ENCODE peak calls at places on chromosomes 7 and 10, in six cellular contexts. One of them, this sample, is unnamed.

GRCh38 chr10:451021-451471 is 238.4 kb downstream of the DIP2C start:
- DNase-seq in astrocyte: peak; percentile 18
- DNase-seq in hepatocyte: no peak
- DNase-seq in A549: no peak
- DNase-seq in transverse colon: peak; percentile 44
- DNase-seq in left ventricle myocardium inferior: no peak
- DNase-seq in this sample: no peak

GRCh38 chr10:95618101-95618500 is 38.4 kb downstream of the ALDH18A1 start:
- DNase-seq in astrocyte: no peak
- DNase-seq in hepatocyte: no peak
- DNase-seq in A549: no peak
- DNase-seq in transverse colon: no peak
- DNase-seq in left ventricle myocardium inferior: no peak
- DNase-seq in this sample: no peak

GRCh38 chr7:73615886-73616285 is 8.4 kb downstream of the MLXIPL start:
- DNase-seq in astrocyte: no peak
- DNase-seq in hepatocyte: no peak
- DNase-seq in A549: no peak
- DNase-seq in transverse colon: no peak
- DNase-seq in left ventricle myocardium inferior: no peak
- DNase-seq in this sample: no peak

GRCh38 chr10:68297264-68297663 is 34.6 kb upstream of the HNRNPH3 start:
- DNase-seq in astrocyte: no peak
- DNase-seq in hepatocyte: no peak
- DNase-seq in A549: no peak
- DNase-seq in transverse colon: no peak
- DNase-seq in left ventricle myocardium inferior: no peak
- DNase-seq in this sample: no peak

GRCh38 chr7:75056476-75056875 is 17.1 kb downstream of the RCC1L start:
- DNase-seq in astrocyte: peak; percentile 88
- DNase-seq in hepatocyte: no peak
- DNase-seq in A549: no peak
- DNase-seq in transverse colon: no peak
- DNase-seq in left ventricle myocardium inferior: no peak
- DNase-seq in this sample: no peak

GRCh38 chr7:158863611-158864506 is 7.5 kb downstream of the DYNC2I1 start:
- DNase-seq in astrocyte: peak; percentile 68
- DNase-seq in hepatocyte: peak; percentile 86
- DNase-seq in A549: peak; percentile 41
- DNase-seq in transverse colon: peak; percentile 80
- DNase-seq in left ventricle myocardium inferior: peak; percentile 91
- DNase-seq in this sample: peak; percentile 89

GRCh38 chr7:22430457-22430856 is 69.5 kb downstream of the STEAP1B start:
- DNase-seq in astrocyte: peak; percentile 72
- DNase-seq in hepatocyte: peak; percentile 25
- DNase-seq in A549: no peak
- DNase-seq in transverse colon: no peak
- DNase-seq in left ventricle myocardium inferior: no peak
- DNase-seq in this sample: no peak

GRCh38 chr7:562394-562675 is 42.7 kb upstream of the PDGFA start:
- DNase-seq in astrocyte: no peak
- DNase-seq in hepatocyte: no peak
- DNase-seq in A549: no peak
- DNase-seq in transverse colon: no peak
- DNase-seq in left ventricle myocardium inferior: no peak
- DNase-seq in this sample: no peak

DNA sequence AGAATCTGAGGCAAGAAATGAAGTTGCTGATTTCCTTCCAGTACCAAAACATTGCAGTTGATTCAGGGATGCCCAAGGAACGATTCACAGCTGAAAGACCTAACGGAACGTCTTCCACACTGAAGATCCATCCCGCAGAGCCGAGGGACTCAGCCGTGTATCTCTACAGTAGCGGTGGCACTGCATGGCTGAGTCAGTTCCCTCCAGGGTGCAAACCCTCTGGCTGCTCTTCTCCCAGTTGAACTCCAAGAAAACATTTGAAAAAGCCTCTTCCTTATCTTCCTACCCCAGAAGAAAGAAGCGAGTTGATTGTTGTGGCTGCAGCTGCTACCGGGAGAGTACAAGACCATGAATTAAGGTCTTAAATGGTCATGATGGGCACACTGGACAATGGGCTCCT is 147.1 kb upstream of the PRSS1 start:
- DNase-seq in astrocyte: no peak
- DNase-seq in hepatocyte: no peak
- DNase-seq in A549: no peak
- DNase-seq in transverse colon: no peak
- DNase-seq in left ventricle myocardium inferior: no peak
- DNase-seq in this sample: no peak
- H3K4me1 ChIP-seq in astrocyte: peaks cover 11% of the 10 kb centered on the region
- H3K4me1 ChIP-seq in hepatocyte: no peaks in the 10 kb centered on the region
- H3K4me1 ChIP-seq in A549: no peaks in the 10 kb centered on the region
- H3K4me1 ChIP-seq in transverse colon: no peaks in the 10 kb centered on the region
- H3K4me1 ChIP-seq in left ventricle myocardium inferior: no peaks in the 10 kb centered on the region
- H3K4me1 ChIP-seq in this sample: no peaks in the 10 kb centered on the region

DNA sequence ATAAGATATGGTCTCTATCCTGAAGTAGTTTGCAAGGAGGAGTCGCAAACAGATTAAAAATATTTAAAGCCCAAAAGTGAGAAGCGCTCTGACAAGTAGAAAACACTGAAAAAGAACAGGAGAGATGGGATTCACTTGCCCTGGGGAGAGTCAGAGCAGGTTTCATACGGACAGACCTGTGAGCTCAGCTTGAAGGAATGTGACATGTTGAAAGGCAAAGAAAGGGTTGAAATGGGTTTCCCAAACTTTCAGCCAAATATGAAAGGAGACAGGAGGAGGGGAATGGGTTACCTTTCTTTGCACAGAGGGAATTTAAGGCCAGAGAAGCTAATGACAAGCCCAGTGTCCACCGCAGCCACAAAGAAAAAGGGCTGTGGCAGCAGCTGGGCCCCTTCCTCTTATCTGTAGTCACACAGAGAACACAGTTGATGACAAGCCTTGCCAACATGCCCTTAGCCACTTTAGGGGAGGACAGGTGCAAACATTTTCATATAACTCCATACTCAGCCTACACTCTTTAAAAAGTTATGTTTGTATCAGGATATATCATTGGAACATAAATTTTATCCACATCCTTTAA is 14.9 kb downstream of the HOXA1 start:
- DNase-seq in astrocyte: peak; percentile 22
- DNase-seq in hepatocyte: no peak
- DNase-seq in A549: no peak
- DNase-seq in transverse colon: no peak
- DNase-seq in left ventricle myocardium inferior: no peak
- DNase-seq in this sample: no peak
- H3K4me1 ChIP-seq in astrocyte: no peaks in the 10 kb centered on the region
- H3K4me1 ChIP-seq in hepatocyte: no peaks in the 10 kb centered on the region
- H3K4me1 ChIP-seq in A549: peaks cover 29% of the 10 kb centered on the region
- H3K4me1 ChIP-seq in transverse colon: no peaks in the 10 kb centered on the region
- H3K4me1 ChIP-seq in left ventricle myocardium inferior: no peaks in the 10 kb centered on the region
- H3K4me1 ChIP-seq in this sample: no peaks in the 10 kb centered on the region

DNA sequence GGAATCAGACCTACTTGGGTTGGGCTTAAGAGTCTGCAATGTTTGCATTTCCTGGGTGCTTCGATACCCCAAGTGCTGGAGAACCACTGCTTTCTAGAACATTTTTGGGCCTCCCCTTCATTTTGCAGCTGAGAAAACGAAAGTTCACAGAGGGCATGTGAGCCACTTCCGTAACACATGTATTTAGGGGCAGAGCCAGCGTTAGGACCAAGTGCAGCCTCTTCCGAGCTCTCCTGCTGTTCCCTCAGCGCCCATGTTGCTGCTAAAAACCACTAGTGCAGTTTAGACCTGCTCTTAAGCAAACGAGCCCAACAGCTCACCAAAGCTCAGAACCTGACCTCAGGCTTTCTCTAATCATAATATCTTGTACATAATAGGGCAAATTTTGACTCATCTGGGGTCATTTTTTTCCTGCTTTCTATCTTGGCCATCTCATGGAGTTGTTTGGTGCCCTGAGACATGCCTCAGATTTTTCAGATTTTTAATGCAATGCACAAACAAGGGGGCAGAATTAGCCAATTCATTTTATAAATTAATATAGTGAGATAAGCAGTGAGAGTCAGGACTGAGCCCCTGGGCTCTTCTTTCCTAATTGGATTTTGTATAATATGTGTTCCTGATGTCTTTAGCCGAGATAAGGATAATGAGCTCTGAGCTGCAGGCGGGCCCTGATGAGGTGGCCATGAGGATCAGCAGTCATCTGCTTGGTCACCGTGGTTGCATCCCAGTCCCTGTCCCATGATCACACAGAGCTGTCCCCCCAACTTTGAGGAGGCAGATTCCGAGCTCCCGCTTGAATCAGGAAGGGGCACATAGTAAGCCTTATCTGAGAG is 12.9 kb downstream of the BAG3 start:
- DNase-seq in astrocyte: no peak
- DNase-seq in hepatocyte: no peak
- DNase-seq in A549: no peak
- DNase-seq in transverse colon: peak; percentile 23
- DNase-seq in left ventricle myocardium inferior: no peak
- DNase-seq in this sample: no peak
- H3K4me1 ChIP-seq in astrocyte: peaks cover 57% of the 10 kb centered on the region
- H3K4me1 ChIP-seq in hepatocyte: peaks cover 49% of the 10 kb centered on the region
- H3K4me1 ChIP-seq in A549: peaks cover 77% of the 10 kb centered on the region
- H3K4me1 ChIP-seq in transverse colon: peaks cover 33% of the 10 kb centered on the region
- H3K4me1 ChIP-seq in left ventricle myocardium inferior: peaks cover 98% of the 10 kb centered on the region
- H3K4me1 ChIP-seq in this sample: peaks cover 44% of the 10 kb centered on the region

DNA sequence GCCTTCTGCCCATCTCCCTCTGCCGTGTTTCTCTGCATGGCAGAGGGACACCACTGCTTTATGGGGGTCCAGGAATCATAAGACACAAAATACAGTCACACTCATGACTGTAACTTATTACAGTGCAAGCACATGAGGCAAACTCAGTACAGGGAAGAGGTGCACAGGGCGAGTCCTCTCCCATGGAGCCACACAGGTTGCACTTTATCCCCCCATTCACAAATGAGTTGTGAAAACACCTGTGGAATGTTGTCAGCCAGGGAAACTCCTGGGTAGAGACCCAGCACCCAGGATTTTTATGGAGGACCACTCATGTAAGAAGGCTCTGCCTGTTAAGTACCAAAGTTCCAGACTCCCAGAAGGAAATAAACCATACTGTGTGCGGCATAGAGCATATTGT is 107.2 kb upstream of the GJD4 start:
- DNase-seq in astrocyte: no peak
- DNase-seq in hepatocyte: no peak
- DNase-seq in A549: no peak
- DNase-seq in transverse colon: no peak
- DNase-seq in left ventricle myocardium inferior: no peak
- DNase-seq in this sample: no peak
- H3K4me1 ChIP-seq in astrocyte: peaks cover 9% of the 10 kb centered on the region
- H3K4me1 ChIP-seq in hepatocyte: peaks cover 15% of the 10 kb centered on the region
- H3K4me1 ChIP-seq in A549: peaks cover 26% of the 10 kb centered on the region
- H3K4me1 ChIP-seq in transverse colon: peaks cover 2% of the 10 kb centered on the region
- H3K4me1 ChIP-seq in left ventricle myocardium inferior: peaks cover 91% of the 10 kb centered on the region
- H3K4me1 ChIP-seq in this sample: peaks cover 37% of the 10 kb centered on the region

DNA sequence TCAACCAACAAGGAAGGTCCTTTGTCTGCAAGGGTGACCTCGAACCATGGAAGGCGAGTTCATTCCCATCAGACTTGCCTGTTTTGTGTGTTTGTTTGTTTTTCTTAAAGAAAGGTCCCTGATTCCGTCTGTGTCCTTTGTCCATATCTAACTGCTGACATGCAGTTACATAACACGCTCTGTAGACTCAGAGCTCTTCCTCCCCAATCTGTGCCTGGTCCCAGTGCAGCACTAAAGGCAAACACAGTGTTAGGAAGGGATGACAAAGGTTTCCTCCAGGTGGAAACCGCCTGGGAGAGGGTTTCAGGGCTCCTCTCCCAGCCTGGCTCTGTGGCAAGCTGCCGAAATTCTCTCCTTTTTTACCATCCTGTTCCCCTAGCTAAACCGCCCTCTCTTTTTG is 13.4 kb downstream of the JCAD start:
- DNase-seq in astrocyte: no peak
- DNase-seq in hepatocyte: no peak
- DNase-seq in A549: no peak
- DNase-seq in transverse colon: no peak
- DNase-seq in left ventricle myocardium inferior: no peak
- DNase-seq in this sample: no peak
- H3K4me1 ChIP-seq in astrocyte: no peaks in the 10 kb centered on the region
- H3K4me1 ChIP-seq in hepatocyte: peaks cover 13% of the 10 kb centered on the region
- H3K4me1 ChIP-seq in A549: no peaks in the 10 kb centered on the region
- H3K4me1 ChIP-seq in transverse colon: no peaks in the 10 kb centered on the region
- H3K4me1 ChIP-seq in left ventricle myocardium inferior: peaks cover 88% of the 10 kb centered on the region
- H3K4me1 ChIP-seq in this sample: peaks cover 67% of the 10 kb centered on the region

DNA sequence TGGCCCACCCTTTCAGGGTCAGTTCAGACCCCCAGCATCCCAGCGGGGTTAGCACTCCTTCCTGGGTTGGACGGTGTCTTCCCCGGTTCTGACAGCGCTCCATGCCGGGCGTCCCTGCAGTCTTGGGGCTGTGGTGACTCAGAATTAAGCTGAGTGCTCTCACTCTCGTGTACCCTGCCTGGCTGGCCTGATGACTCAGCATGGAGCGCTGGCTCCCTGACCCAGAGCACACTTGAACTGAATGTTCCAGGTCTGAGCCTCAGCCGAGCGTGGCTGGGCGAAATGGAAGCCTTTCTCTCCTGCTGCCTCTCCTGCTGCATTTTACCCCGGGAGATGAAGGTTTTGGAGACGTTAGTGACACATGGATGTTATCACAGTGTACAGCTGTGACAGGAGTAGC is 7.1 kb downstream of the BAG3 start:
- DNase-seq in astrocyte: peak; percentile 89
- DNase-seq in hepatocyte: peak; percentile 92
- DNase-seq in A549: peak; percentile 92
- DNase-seq in transverse colon: peak; percentile 70
- DNase-seq in left ventricle myocardium inferior: peak; percentile 80
- DNase-seq in this sample: peak; percentile 92
- H3K4me1 ChIP-seq in astrocyte: peaks cover 70% of the 10 kb centered on the region
- H3K4me1 ChIP-seq in hepatocyte: peaks cover 35% of the 10 kb centered on the region
- H3K4me1 ChIP-seq in A549: peaks cover 79% of the 10 kb centered on the region
- H3K4me1 ChIP-seq in transverse colon: peaks cover 51% of the 10 kb centered on the region
- H3K4me1 ChIP-seq in left ventricle myocardium inferior: peaks cover 100% of the 10 kb centered on the region
- H3K4me1 ChIP-seq in this sample: peaks cover 72% of the 10 kb centered on the region

GRCh38 chr10:34584164-34584563 is 230.9 kb downstream of the PARD3 start:
- DNase-seq in astrocyte: peak; percentile 86
- DNase-seq in hepatocyte: peak; percentile 5
- DNase-seq in A549: no peak
- DNase-seq in transverse colon: no peak
- DNase-seq in left ventricle myocardium inferior: no peak
- DNase-seq in this sample: no peak

GRCh38 chr10:34578468-34578867 is 236.6 kb downstream of the PARD3 start:
- DNase-seq in astrocyte: no peak
- DNase-seq in hepatocyte: no peak
- DNase-seq in A549: no peak
- DNase-seq in transverse colon: no peak
- DNase-seq in left ventricle myocardium inferior: no peak
- DNase-seq in this sample: no peak

GRCh38 chr10:34580214-34580613 is 234.9 kb downstream of the PARD3 start:
- DNase-seq in astrocyte: no peak
- DNase-seq in hepatocyte: no peak
- DNase-seq in A549: no peak
- DNase-seq in transverse colon: no peak
- DNase-seq in left ventricle myocardium inferior: no peak
- DNase-seq in this sample: no peak

GRCh38 chr10:34581871-34582532 is 233.1 kb downstream of the PARD3 start:
- DNase-seq in astrocyte: peak; percentile 83
- DNase-seq in hepatocyte: no peak
- DNase-seq in A549: no peak
- DNase-seq in transverse colon: no peak
- DNase-seq in left ventricle myocardium inferior: no peak
- DNase-seq in this sample: no peak

GRCh38 chr10:34580643-34581042 is 234.5 kb downstream of the PARD3 start:
- DNase-seq in astrocyte: peak; percentile 91
- DNase-seq in hepatocyte: no peak
- DNase-seq in A549: peak; percentile 69
- DNase-seq in transverse colon: no peak
- DNase-seq in left ventricle myocardium inferior: no peak
- DNase-seq in this sample: no peak
- H3K4me1 ChIP-seq in astrocyte: peaks cover 21% of the 10 kb centered on the region
- H3K4me1 ChIP-seq in hepatocyte: no peaks in the 10 kb centered on the region
- H3K4me1 ChIP-seq in A549: peaks cover 74% of the 10 kb centered on the region
- H3K4me1 ChIP-seq in transverse colon: peaks cover 4% of the 10 kb centered on the region
- H3K4me1 ChIP-seq in left ventricle myocardium inferior: peaks cover 50% of the 10 kb centered on the region
- H3K4me1 ChIP-seq in this sample: peaks cover 7% of the 10 kb centered on the region